ENCODE peak calls at places on chromosomes 16 and 17, in ten cellular contexts. F is activated T-helper 9 cell treated with anti-CD3 and anti-CD28 coated beads, Interleukin-2, amount 50 U/mL, for 16 hours; K is stimulated activated CD4-positive, alpha-beta T cell treated with anti-CD3 and anti-CD28 coated beads, TNF-alpha, amount 100 ng/mL, for 48 hours; C is breast epithelium; M is CD8-positive, alpha-beta T cell; N is kidney; Z is activated CD4-positive, alpha-beta T cell treated with anti-CD3 and anti-CD28 coated beads, Interleukin-2, amount 10 ng/mL, durations not matched to agents 7 days and 5 days; P is stimulated activated CD8-positive, alpha-beta memory T cell treated with anti-CD3 and anti-CD28 coated beads, Interleukin-4, amount 100 ng/mL, for 24 hours; Q is suprapubic skin; T is HFFc6. E is an unnamed sample.

GRCh38 chr17:75124041-75124818 is 7.3 kb downstream of the NT5C start:
- DNase-seq in F (peak; percentile 60), K (peak; percentile 46), C (no peak), M (peak; percentile 43), N (peak; percentile 92), Z (peak; percentile 59), P (peak; percentile 41), Q (no peak), T (peak; percentile 7), E (peak; percentile 88)

GRCh38 chr17:37134050-37134449 is 185.3 kb downstream of the AATF start:
- DNase-seq in F (no peak), K (no peak), C (no peak), M (no peak), N (no peak), Z (no peak), P (no peak), Q (no peak), T (no peak), E (no peak)

GRCh38 chr17:74779948-74780400 is 3.8 kb upstream of the NAT9 start:
- DNase-seq in F (peak; percentile 33), K (no peak), C (no peak), M (peak; percentile 83), N (no peak), Z (peak; percentile 86), P (peak; percentile 31), Q (no peak), T (no peak), E (peak; percentile 92)

GRCh38 chr16:89842471-89843408 is 14.5 kb downstream of the SPIRE2 start:
- DNase-seq in F (no peak), K (no peak), C (no peak), M (peak; percentile 12), N (no peak), Z (no peak), P (no peak), Q (no peak), T (peak; percentile 62), E (no peak)

GRCh38 chr16:49602201-49603041 is 228.8 kb downstream of the C16orf78 start:
- DNase-seq in F (no peak), K (no peak), C (no peak), M (no peak), N (no peak), Z (no peak), P (no peak), Q (no peak), T (no peak), E (peak; percentile 71)

GRCh38 chr16:35198223-35199199 is 1739.1 kb downstream of the TP53TG3F start:
- DNase-seq in F (no peak), K (no peak), C (no peak), M (no peak), N (peak; percentile 44), Z (no peak), P (no peak), Q (no peak), T (no peak), E (peak; percentile 57)

GRCh38 chr17:77203436-77203835 is 62.7 kb downstream of the SEC14L1 start:
- DNase-seq in F (no peak), K (no peak), C (no peak), M (no peak), N (no peak), Z (no peak), P (no peak), Q (no peak), T (no peak), E (no peak)

GRCh38 chr17:82083533-82084359 is 14.3 kb downstream of the FASN start:
- DNase-seq in F (no peak), K (no peak), C (no peak), M (peak; percentile 19), N (no peak), Z (no peak), P (no peak), Q (no peak), T (no peak), E (no peak)

GRCh38 chr16:53945996-53946395 is 242.0 kb downstream of the FTO start:
- DNase-seq in F (no peak), K (no peak), C (no peak), M (no peak), N (no peak), Z (no peak), P (no peak), Q (no peak), T (peak; percentile 36), E (no peak)

GRCh38 chr17:79071161-79071560 is 3.5 kb upstream of the ENGASE start:
- DNase-seq in F (no peak), K (no peak), C (no peak), M (no peak), N (no peak), Z (no peak), P (no peak), Q (no peak), T (no peak), E (peak; percentile 12)

GRCh38 chr17:74691151-74691550 is 21.6 kb downstream of the CD300LF start:
- DNase-seq in F (no peak), K (no peak), C (no peak), M (no peak), N (peak; percentile 44), Z (no peak), P (no peak), Q (no peak), T (no peak), E (no peak)

GRCh38 chr17:42519546-42520444 is 16.2 kb upstream of the NAGLU start:
- DNase-seq in F (no peak), K (no peak), C (peak; percentile 95), M (no peak), N (peak; percentile 96), Z (no peak), P (no peak), Q (peak; percentile 94), T (peak; percentile 98), E (peak; percentile 76)

E was measured in spleen.